ENCODE peak calls at places on chromosomes 7 and 10, in six cellular contexts. H, Y, A, C, R and S are unnamed samples.

GRCh38 chr10:26555719-26556368 is 117.7 kb downstream of the APBB1IP start:
- DNase-seq in H (peak; percentile 79), Y (no peak), A (no peak), C (peak; percentile 24), R (no peak), S (peak; percentile 79)

GRCh38 chr10:27541728-27542285 is 37.7 kb downstream of the RAB18 start:
- DNase-seq in H (no peak), Y (no peak), A (no peak), C (no peak), R (no peak), S (peak; percentile 11)

GRCh38 chr10:6491841-6492609 is 88.1 kb downstream of the PRKCQ start:
- DNase-seq in H (no peak), Y (no peak), A (no peak), C (no peak), R (no peak), S (no peak)

GRCh38 chr7:74183653-74184450 is 9.7 kb downstream of the EIF4H start:
- DNase-seq in H (peak; percentile 55), Y (peak; percentile 47), A (peak; percentile 36), C (peak; percentile 54), R (no peak), S (peak; percentile 54)

GRCh38 chr10:24435374-24435773 is 226.4 kb downstream of the KIAA1217 start:
- DNase-seq in H (no peak), Y (no peak), A (no peak), C (no peak), R (no peak), S (no peak)

GRCh38 chr7:135672560-135673359 is 10.4 kb downstream of the STMP1 start:
- DNase-seq in H (peak; percentile 61), Y (peak; percentile 66), A (peak; percentile 80), C (peak; percentile 48), R (no peak), S (peak; percentile 68)

GRCh38 chr7:94696981-94697670 is 41.2 kb upstream of the SGCE start:
- DNase-seq in H (peak; percentile 74), Y (no peak), A (peak; percentile 90), C (peak; percentile 76), R (no peak), S (peak; percentile 51)

GRCh38 chr7:7209412-7210050 is 27.2 kb downstream of the C1GALT1 start:
- DNase-seq in H (no peak), Y (peak; percentile 17), A (no peak), C (no peak), R (no peak), S (no peak)

GRCh38 chr7:31027161-31027965 is 24.7 kb upstream of the ADCYAP1R1 start:
- DNase-seq in H (no peak), Y (no peak), A (no peak), C (no peak), R (no peak), S (no peak)

GRCh38 chr10:116324951-116325635 is 845 bp downstream of the CCDC172 start:
- DNase-seq in H (no peak), Y (no peak), A (no peak), C (no peak), R (no peak), S (no peak)

DNA sequence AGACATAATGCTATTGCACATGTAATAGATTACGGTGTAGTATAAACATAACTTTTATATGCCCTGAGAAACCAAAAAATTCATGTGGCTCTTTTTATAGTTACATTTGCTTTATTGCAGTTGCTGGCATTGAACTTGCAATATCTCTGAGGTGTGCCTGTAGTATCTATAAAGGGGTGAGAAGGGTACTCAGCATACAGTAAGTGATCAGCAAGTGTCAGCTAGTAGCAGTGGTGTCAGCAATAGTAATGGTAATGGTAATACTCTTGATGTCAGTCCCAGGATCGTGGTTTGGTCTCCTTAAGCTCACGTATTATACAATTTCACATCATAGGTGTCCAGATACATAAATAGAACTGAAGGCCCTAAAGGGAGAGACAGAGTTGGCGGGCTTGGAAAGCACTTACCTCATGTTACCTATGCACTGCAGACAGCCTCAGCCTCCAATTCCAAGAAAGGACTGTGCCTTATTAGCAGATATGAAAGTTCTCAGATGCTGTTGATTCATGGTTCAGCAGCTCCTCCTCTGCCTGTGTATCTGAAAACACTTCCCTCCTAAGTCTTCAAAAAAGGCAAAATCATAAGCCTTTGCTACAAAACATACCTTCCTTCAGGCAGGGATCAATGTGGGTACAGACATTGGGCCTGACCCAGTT is 6.6 kb upstream of the GIMAP7 start:
- DNase-seq in H (no peak), Y (no peak), A (no peak), C (no peak), R (no peak), S (no peak)
- H3K4me3 ChIP-seq in H (no peak overlapping the region), Y (no peak overlapping the region), A (no peak overlapping the region), C (no peak overlapping the region), R (no peak overlapping the region), S (no peak overlapping the region)

GRCh38 chr7:47267346-47267745 is 314.6 kb downstream of the TNS3 start:
- DNase-seq in H (no peak), Y (no peak), A (no peak), C (no peak), R (no peak), S (no peak)

GRCh38 chr7:47268826-47269465 is 313.0 kb downstream of the TNS3 start:
- DNase-seq in H (no peak), Y (no peak), A (no peak), C (no peak), R (no peak), S (no peak)

GRCh38 chr7:47266131-47266706 is 315.7 kb downstream of the TNS3 start:
- DNase-seq in H (peak; percentile 66), Y (peak; percentile 71), A (peak; percentile 69), C (peak; percentile 82), R (peak; percentile 12), S (peak; percentile 88)

GRCh38 chr7:47265621-47266020 is 316.3 kb downstream of the TNS3 start:
- DNase-seq in H (no peak), Y (no peak), A (no peak), C (no peak), R (no peak), S (no peak)

GRCh38 chr7:47266799-47267198 is 315.1 kb downstream of the TNS3 start:
- DNase-seq in H (peak; percentile 55), Y (peak; percentile 14), A (no peak), C (peak; percentile 71), R (no peak), S (no peak)
- TF ChIP-seq MYC in H (no peak), Y (no peak), A (no peak), C (no peak), R (no peak), S (no peak)

GRCh38 chr10:85977642-85978041 is 389.0 kb downstream of the GRID1 start:
- DNase-seq in H (no peak), Y (no peak), A (no peak), C (no peak), R (no peak), S (no peak)

GRCh38 chr10:85978566-85979358 is 387.8 kb downstream of the GRID1 start:
- DNase-seq in H (no peak), Y (no peak), A (no peak), C (no peak), R (no peak), S (no peak)

GRCh38 chr10:85979598-85979997 is 387.0 kb downstream of the GRID1 start:
- DNase-seq in H (no peak), Y (no peak), A (no peak), C (no peak), R (no peak), S (no peak)

GRCh38 chr10:85971494-85971893 is 395.1 kb downstream of the GRID1 start:
- DNase-seq in H (no peak), Y (no peak), A (no peak), C (no peak), R (no peak), S (no peak)

DNA sequence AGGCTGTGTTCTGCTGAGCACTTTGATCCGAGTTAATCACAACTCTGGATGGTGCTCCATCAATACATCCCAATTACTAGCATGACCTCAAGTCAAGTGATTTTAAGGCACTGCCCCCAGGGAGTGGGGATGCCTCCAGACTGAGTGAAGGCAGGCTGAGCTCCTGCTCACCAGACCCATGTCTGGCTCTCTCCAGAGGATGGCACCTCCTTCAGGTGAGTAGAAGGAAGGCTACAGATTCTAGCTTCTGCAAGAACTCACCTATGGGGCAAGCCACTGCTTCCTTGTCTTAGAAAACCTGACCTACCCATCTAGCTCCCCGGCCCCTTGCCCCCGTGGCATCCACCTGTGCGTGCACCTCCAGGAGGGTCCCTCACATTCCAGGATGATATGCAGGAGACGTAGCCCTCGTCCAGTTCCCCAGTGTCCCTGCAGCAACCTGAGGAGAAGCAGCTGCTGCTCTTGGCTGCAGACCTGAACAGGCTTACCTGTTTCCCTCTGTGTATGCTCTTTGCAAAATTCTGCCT is 390.3 kb downstream of the GRID1 start:
- DNase-seq in H (no peak), Y (no peak), A (no peak), C (no peak), R (no peak), S (no peak)
- TF ChIP-seq CTCF in H (no peak), Y (no peak), A (no peak), C (no peak), R (no peak), S (no peak)

GRCh38 chr10:3749011-3749410 is 36.0 kb downstream of the KLF6 start:
- DNase-seq in H (no peak), Y (no peak), A (no peak), C (no peak), R (no peak), S (no peak)

GRCh38 chr10:3748484-3748883 is 36.5 kb downstream of the KLF6 start:
- DNase-seq in H (no peak), Y (no peak), A (no peak), C (no peak), R (no peak), S (no peak)

GRCh38 chr10:3749597-3750351 is 35.2 kb downstream of the KLF6 start:
- DNase-seq in H (no peak), Y (no peak), A (no peak), C (peak; percentile 31), R (no peak), S (peak; percentile 45)

GRCh38 chr10:3750884-3751283 is 34.1 kb downstream of the KLF6 start:
- DNase-seq in H (no peak), Y (no peak), A (no peak), C (no peak), R (no peak), S (no peak)

DNA sequence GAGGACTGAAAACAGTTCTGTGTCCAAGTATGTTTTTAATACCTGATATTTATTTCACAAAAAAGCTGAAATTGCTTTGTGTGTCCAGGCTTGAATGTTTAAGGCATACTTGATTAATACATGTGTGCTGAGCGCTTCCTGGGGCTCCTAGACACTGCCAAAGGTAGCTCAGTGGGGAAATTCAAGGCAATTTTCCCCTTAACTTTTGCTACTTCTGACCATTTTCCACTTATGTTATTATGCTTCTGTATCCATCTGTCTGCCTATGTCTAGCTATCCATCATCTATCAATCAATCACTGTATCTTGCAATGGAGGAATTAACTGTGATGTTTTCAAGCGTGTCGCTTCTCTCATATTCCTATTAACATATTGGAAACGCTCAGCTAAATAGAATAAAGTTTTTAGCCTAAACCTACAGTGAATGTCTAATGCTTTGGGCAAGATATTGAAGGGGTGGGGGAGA is 34.6 kb downstream of the KLF6 start:
- DNase-seq in H (no peak), Y (no peak), A (no peak), C (no peak), R (no peak), S (no peak)
- H3K4me3 ChIP-seq in H (no peak overlapping the region), Y (no peak overlapping the region), A (no peak overlapping the region), C (no peak overlapping the region), R (no peak overlapping the region), S (no peak overlapping the region)